ENCODE peak calls at places on chromosome 17, in ten cellular contexts. U is stimulated activated CD4-positive, alpha-beta T cell treated with anti-CD3 and anti-CD28 coated beads, Interleukin-1b, Interleukin-23, amount 100 ng/mL, for 24 hours; E is NCI-H1694; Y is uterus; J is K562; O is CD8-positive, alpha-beta T cell; I is NCI-H510A treated with DMSO at 0.1 percent for 48 hours; Q is NCI-H446; S is endodermal cell; N is stimulated activated naive B cell treated with anti-CD40 and anti-IgM and Interleukin-4, amounts not matched to agents 10 μg/mL and 1 μg/mL and 100 μg/mL, for 72 hours. W is an unnamed sample.

GRCh38 chr17:77728871-77729270 is 229.6 kb upstream of the TNRC6C start:
- DNase-seq in E (no peak), I (no peak), Q (no peak), S (peak), N (no peak), U (no peak), Y (no peak), O (no peak), J (no peak), W (peak)

GRCh38 chr17:5418858-5419355 is 555 bp downstream of the NUP88 start:
- DNase-seq in E (peak), Q (peak), U (peak), S (no peak), J (no peak), I (peak), O (peak), N (peak), Y (no peak), W (peak)

GRCh38 chr17:82914375-82914774 is 74.6 kb upstream of the ZNF750 start:
- DNase-seq in Y (no peak), S (no peak), U (no peak), Q (no peak), J (no peak), E (no peak), O (no peak), N (no peak), I (no peak), W (no peak)

GRCh38 chr17:67713169-67713568 is 4.6 kb upstream of the NOL11 start:
- DNase-seq in U (no peak), Y (no peak), Q (no peak), J (no peak), S (no peak), O (no peak), I (no peak), E (no peak), N (no peak), W (no peak)

GRCh38 chr17:40115101-40115436 is 6.7 kb upstream of the MSL1 start:
- DNase-seq in U (no peak), E (no peak), J (no peak), N (no peak), Y (no peak), S (no peak), I (no peak), Q (no peak), O (no peak), W (no peak)

GRCh38 chr17:81405382-81406005 is 10.2 kb downstream of the BAHCC1 start:
- DNase-seq in O (no peak), U (no peak), S (no peak), Q (no peak), Y (peak), E (no peak), J (no peak), I (no peak), N (no peak), W (no peak)

GRCh38 chr17:61362852-61363600 is 36.6 kb upstream of the TBX2 start:
- DNase-seq in N (no peak), Q (no peak), S (no peak), O (no peak), U (no peak), J (no peak), I (no peak), E (no peak), Y (no peak), W (no peak)

GRCh38 chr17:71938340-71939010 is 182.3 kb upstream of the SOX9 start:
- DNase-seq in S (no peak), J (no peak), I (no peak), E (no peak), Q (no peak), N (no peak), Y (no peak), O (no peak), U (no peak), W (no peak)

GRCh38 chr17:49267912-49268311 is 37.3 kb upstream of the PHOSPHO1 start:
- DNase-seq in Q (no peak), I (no peak), Y (no peak), N (no peak), O (no peak), S (no peak), E (no peak), J (no peak), U (no peak), W (no peak)

GRCh38 chr17:61352771-61353170 is 46.9 kb upstream of the TBX2 start:
- DNase-seq in J (no peak), Q (no peak), E (no peak), N (no peak), U (no peak), S (peak), O (no peak), Y (no peak), I (no peak), W (no peak)

GRCh38 chr17:30173649-30174048 is 57.0 kb downstream of the NSRP1 start:
- DNase-seq in U (no peak), I (no peak), Y (no peak), J (no peak), Q (no peak), S (no peak), N (no peak), O (no peak), E (no peak), W (no peak)

GRCh38 chr17:77842148-77842905 is 116.2 kb upstream of the TNRC6C start:
- DNase-seq in Y (no peak), I (peak), J (no peak), E (no peak), S (no peak), Q (no peak), O (no peak), N (no peak), U (peak), W (no peak)